ENCODE peak calls at places on chromosomes 11 and 22, in four cellular contexts. One of them, this sample, is unnamed.

GRCh38 chr22:39176067-39176621 is 23.7 kb upstream of the CBX7 start:
- DNase-seq in adrenal gland: peak; percentile 87
- DNase-seq in activated effector memory CD4-positive, alpha-beta T cell treated with anti-CD3 and anti-CD28 coated beads, Interleukin-2, amount 50 U/mL, for 16 hours: peak; percentile 55
- DNase-seq in H9: peak; percentile 88
- DNase-seq in this sample: peak; percentile 93

GRCh38 chr11:65116370-65117205 is 913 bp downstream of the ZNHIT2 start:
- DNase-seq in H9: peak; percentile 56
- DNase-seq in activated effector memory CD4-positive, alpha-beta T cell treated with anti-CD3 and anti-CD28 coated beads, Interleukin-2, amount 50 U/mL, for 16 hours: peak; percentile 88
- DNase-seq in adrenal gland: peak; percentile 81
- DNase-seq in this sample: peak; percentile 61

GRCh38 chr11:72009156-72009555 is 10.4 kb downstream of the IL18BP start:
- DNase-seq in H9: peak; percentile 31
- DNase-seq in adrenal gland: no peak
- DNase-seq in activated effector memory CD4-positive, alpha-beta T cell treated with anti-CD3 and anti-CD28 coated beads, Interleukin-2, amount 50 U/mL, for 16 hours: no peak
- DNase-seq in this sample: no peak

GRCh38 chr11:109695696-109696095 is 273.7 kb downstream of the C11orf87 start:
- DNase-seq in adrenal gland: no peak
- DNase-seq in H9: no peak
- DNase-seq in activated effector memory CD4-positive, alpha-beta T cell treated with anti-CD3 and anti-CD28 coated beads, Interleukin-2, amount 50 U/mL, for 16 hours: no peak
- DNase-seq in this sample: peak; percentile 27

GRCh38 chr11:64790205-64791095 is 12.1 kb upstream of the SF1 start:
- DNase-seq in adrenal gland: no peak
- DNase-seq in H9: no peak
- DNase-seq in activated effector memory CD4-positive, alpha-beta T cell treated with anti-CD3 and anti-CD28 coated beads, Interleukin-2, amount 50 U/mL, for 16 hours: no peak
- DNase-seq in this sample: no peak

GRCh38 chr22:19892249-19892879 is 37.7 kb upstream of the GNB1L start:
- DNase-seq in H9: no peak
- DNase-seq in activated effector memory CD4-positive, alpha-beta T cell treated with anti-CD3 and anti-CD28 coated beads, Interleukin-2, amount 50 U/mL, for 16 hours: peak; percentile 86
- DNase-seq in adrenal gland: no peak
- DNase-seq in this sample: peak; percentile 20

GRCh38 chr11:7611411-7611810 is 61.9 kb downstream of the CYB5R2 start:
- DNase-seq in activated effector memory CD4-positive, alpha-beta T cell treated with anti-CD3 and anti-CD28 coated beads, Interleukin-2, amount 50 U/mL, for 16 hours: no peak
- DNase-seq in adrenal gland: no peak
- DNase-seq in H9: no peak
- DNase-seq in this sample: no peak

GRCh38 chr11:59822989-59823566 is 12.5 kb upstream of the MRPL16 start:
- DNase-seq in adrenal gland: peak; percentile 53
- DNase-seq in H9: no peak
- DNase-seq in activated effector memory CD4-positive, alpha-beta T cell treated with anti-CD3 and anti-CD28 coated beads, Interleukin-2, amount 50 U/mL, for 16 hours: no peak
- DNase-seq in this sample: peak; percentile 62

GRCh38 chr11:71146846-71147245 is 105.5 kb downstream of the SHANK2 start:
- DNase-seq in adrenal gland: no peak
- DNase-seq in H9: no peak
- DNase-seq in activated effector memory CD4-positive, alpha-beta T cell treated with anti-CD3 and anti-CD28 coated beads, Interleukin-2, amount 50 U/mL, for 16 hours: no peak
- DNase-seq in this sample: no peak

GRCh38 chr11:12164061-12165014 is 53.9 kb downstream of the MICAL2 start:
- DNase-seq in adrenal gland: no peak
- DNase-seq in H9: no peak
- DNase-seq in activated effector memory CD4-positive, alpha-beta T cell treated with anti-CD3 and anti-CD28 coated beads, Interleukin-2, amount 50 U/mL, for 16 hours: no peak
- DNase-seq in this sample: peak; percentile 93

GRCh38 chr11:36478700-36479329 is 31.3 kb downstream of the TRAF6 start:
- DNase-seq in H9: no peak
- DNase-seq in activated effector memory CD4-positive, alpha-beta T cell treated with anti-CD3 and anti-CD28 coated beads, Interleukin-2, amount 50 U/mL, for 16 hours: peak; percentile 63
- DNase-seq in adrenal gland: peak; percentile 59
- DNase-seq in this sample: peak; percentile 66

GRCh38 chr22:46641829-46642266 is 21.7 kb downstream of the GRAMD4 start:
- DNase-seq in activated effector memory CD4-positive, alpha-beta T cell treated with anti-CD3 and anti-CD28 coated beads, Interleukin-2, amount 50 U/mL, for 16 hours: no peak
- DNase-seq in adrenal gland: no peak
- DNase-seq in H9: no peak
- DNase-seq in this sample: peak; percentile 64

GRCh38 chr11:16279524-16279923 is 76.8 kb downstream of the SOX6 start:
- DNase-seq in H9: no peak
- DNase-seq in adrenal gland: no peak
- DNase-seq in activated effector memory CD4-positive, alpha-beta T cell treated with anti-CD3 and anti-CD28 coated beads, Interleukin-2, amount 50 U/mL, for 16 hours: no peak
- DNase-seq in this sample: no peak

GRCh38 chr11:113730887-113731726 is 25.0 kb upstream of the TMPRSS5 start:
- DNase-seq in activated effector memory CD4-positive, alpha-beta T cell treated with anti-CD3 and anti-CD28 coated beads, Interleukin-2, amount 50 U/mL, for 16 hours: no peak
- DNase-seq in H9: peak; percentile 45
- DNase-seq in adrenal gland: peak; percentile 48
- DNase-seq in this sample: peak; percentile 63

GRCh38 chr11:123006860-123007542 is 25.4 kb upstream of the BSX start:
- DNase-seq in activated effector memory CD4-positive, alpha-beta T cell treated with anti-CD3 and anti-CD28 coated beads, Interleukin-2, amount 50 U/mL, for 16 hours: no peak
- DNase-seq in H9: no peak
- DNase-seq in adrenal gland: no peak
- DNase-seq in this sample: no peak

GRCh38 chr11:61956191-61957027 is 6.3 kb downstream of the BEST1 start:
- DNase-seq in H9: no peak
- DNase-seq in adrenal gland: peak; percentile 19
- DNase-seq in activated effector memory CD4-positive, alpha-beta T cell treated with anti-CD3 and anti-CD28 coated beads, Interleukin-2, amount 50 U/mL, for 16 hours: no peak
- DNase-seq in this sample: no peak

GRCh38 chr11:117827521-117828511 is 3.3 kb upstream of the FXYD2 start:
- DNase-seq in adrenal gland: peak; percentile 23
- DNase-seq in activated effector memory CD4-positive, alpha-beta T cell treated with anti-CD3 and anti-CD28 coated beads, Interleukin-2, amount 50 U/mL, for 16 hours: peak; percentile 69
- DNase-seq in H9: peak; percentile 25
- DNase-seq in this sample: no peak

GRCh38 chr22:32281092-32281491 is 25.9 kb upstream of the SLC5A4 start:
- DNase-seq in adrenal gland: no peak
- DNase-seq in H9: no peak
- DNase-seq in activated effector memory CD4-positive, alpha-beta T cell treated with anti-CD3 and anti-CD28 coated beads, Interleukin-2, amount 50 U/mL, for 16 hours: no peak
- DNase-seq in this sample: peak; percentile 56

GRCh38 chr11:78202733-78203167 is 14.0 kb downstream of the USP35 start:
- DNase-seq in H9: no peak
- DNase-seq in activated effector memory CD4-positive, alpha-beta T cell treated with anti-CD3 and anti-CD28 coated beads, Interleukin-2, amount 50 U/mL, for 16 hours: peak; percentile 77
- DNase-seq in adrenal gland: no peak
- DNase-seq in this sample: no peak

GRCh38 chr11:119323532-119324033 is 6.7 kb upstream of the MCAM start:
- DNase-seq in activated effector memory CD4-positive, alpha-beta T cell treated with anti-CD3 and anti-CD28 coated beads, Interleukin-2, amount 50 U/mL, for 16 hours: peak; percentile 91
- DNase-seq in adrenal gland: peak; percentile 90
- DNase-seq in H9: peak; percentile 82
- DNase-seq in this sample: peak; percentile 69

GRCh38 chr22:40853961-40854360 is 2.5 kb downstream of the ST13 start:
- DNase-seq in H9: no peak
- DNase-seq in activated effector memory CD4-positive, alpha-beta T cell treated with anti-CD3 and anti-CD28 coated beads, Interleukin-2, amount 50 U/mL, for 16 hours: no peak
- DNase-seq in adrenal gland: no peak
- DNase-seq in this sample: peak; percentile 19

GRCh38 chr11:61059260-61059752 is 43.0 kb upstream of the CD5 start:
- DNase-seq in H9: no peak
- DNase-seq in adrenal gland: no peak
- DNase-seq in activated effector memory CD4-positive, alpha-beta T cell treated with anti-CD3 and anti-CD28 coated beads, Interleukin-2, amount 50 U/mL, for 16 hours: peak; percentile 57
- DNase-seq in this sample: no peak

GRCh38 chr11:67392182-67392715 is 463 bp downstream of the RAD9A start:
- DNase-seq in H9: no peak
- DNase-seq in adrenal gland: no peak
- DNase-seq in activated effector memory CD4-positive, alpha-beta T cell treated with anti-CD3 and anti-CD28 coated beads, Interleukin-2, amount 50 U/mL, for 16 hours: no peak
- DNase-seq in this sample: no peak

GRCh38 chr11:77101043-77101537 is 1.6 kb upstream of the OMP start:
- DNase-seq in H9: no peak
- DNase-seq in activated effector memory CD4-positive, alpha-beta T cell treated with anti-CD3 and anti-CD28 coated beads, Interleukin-2, amount 50 U/mL, for 16 hours: no peak
- DNase-seq in adrenal gland: no peak
- DNase-seq in this sample: peak; percentile 43

GRCh38 chr11:130206141-130206540 is 46.6 kb downstream of the ST14 start:
- DNase-seq in H9: peak; percentile 22
- DNase-seq in activated effector memory CD4-positive, alpha-beta T cell treated with anti-CD3 and anti-CD28 coated beads, Interleukin-2, amount 50 U/mL, for 16 hours: peak; percentile 38
- DNase-seq in adrenal gland: no peak
- DNase-seq in this sample: no peak

GRCh38 chr22:50089231-50090140 is at the start of gene MOV10L1:
- DNase-seq in adrenal gland: no peak
- DNase-seq in activated effector memory CD4-positive, alpha-beta T cell treated with anti-CD3 and anti-CD28 coated beads, Interleukin-2, amount 50 U/mL, for 16 hours: no peak
- DNase-seq in H9: peak; percentile 70
- DNase-seq in this sample: no peak

GRCh38 chr22:44541671-44542319 is 43.8 kb upstream of the RTL6 start:
- DNase-seq in adrenal gland: no peak
- DNase-seq in H9: no peak
- DNase-seq in activated effector memory CD4-positive, alpha-beta T cell treated with anti-CD3 and anti-CD28 coated beads, Interleukin-2, amount 50 U/mL, for 16 hours: peak; percentile 47
- DNase-seq in this sample: no peak

GRCh38 chr11:134452026-134452848 is 40.2 kb upstream of the B3GAT1 start:
- DNase-seq in adrenal gland: no peak
- DNase-seq in activated effector memory CD4-positive, alpha-beta T cell treated with anti-CD3 and anti-CD28 coated beads, Interleukin-2, amount 50 U/mL, for 16 hours: no peak
- DNase-seq in H9: no peak
- DNase-seq in this sample: no peak

GRCh38 chr22:31313366-31314147 is 21.3 kb upstream of the PIK3IP1 start:
- DNase-seq in activated effector memory CD4-positive, alpha-beta T cell treated with anti-CD3 and anti-CD28 coated beads, Interleukin-2, amount 50 U/mL, for 16 hours: peak; percentile 86
- DNase-seq in H9: peak; percentile 77
- DNase-seq in adrenal gland: peak; percentile 92
- DNase-seq in this sample: peak; percentile 62

GRCh38 chr11:10204021-10204420 is 90.0 kb downstream of the SBF2 start:
- DNase-seq in activated effector memory CD4-positive, alpha-beta T cell treated with anti-CD3 and anti-CD28 coated beads, Interleukin-2, amount 50 U/mL, for 16 hours: no peak
- DNase-seq in H9: no peak
- DNase-seq in adrenal gland: no peak
- DNase-seq in this sample: no peak

GRCh38 chr11:47961383-47961782 is 19.0 kb upstream of the PTPRJ start:
- DNase-seq in H9: peak; percentile 54
- DNase-seq in activated effector memory CD4-positive, alpha-beta T cell treated with anti-CD3 and anti-CD28 coated beads, Interleukin-2, amount 50 U/mL, for 16 hours: no peak
- DNase-seq in adrenal gland: no peak
- DNase-seq in this sample: no peak

GRCh38 chr22:33710326-33710725 is 209.9 kb downstream of the LARGE1 start:
- DNase-seq in activated effector memory CD4-positive, alpha-beta T cell treated with anti-CD3 and anti-CD28 coated beads, Interleukin-2, amount 50 U/mL, for 16 hours: no peak
- DNase-seq in adrenal gland: no peak
- DNase-seq in H9: no peak
- DNase-seq in this sample: peak; percentile 2

GRCh38 chr22:30002861-30003489 is 77.3 kb upstream of the HORMAD2 start:
- DNase-seq in adrenal gland: no peak
- DNase-seq in H9: no peak
- DNase-seq in activated effector memory CD4-positive, alpha-beta T cell treated with anti-CD3 and anti-CD28 coated beads, Interleukin-2, amount 50 U/mL, for 16 hours: no peak
- DNase-seq in this sample: no peak

GRCh38 chr22:20012741-20013331 is 3.8 kb downstream of the ARVCF start:
- DNase-seq in activated effector memory CD4-positive, alpha-beta T cell treated with anti-CD3 and anti-CD28 coated beads, Interleukin-2, amount 50 U/mL, for 16 hours: no peak
- DNase-seq in H9: no peak
- DNase-seq in adrenal gland: no peak
- DNase-seq in this sample: no peak

GRCh38 chr11:9760180-9760550 is 96.3 kb downstream of the SWAP70 start:
- DNase-seq in adrenal gland: peak; percentile 74
- DNase-seq in H9: no peak
- DNase-seq in activated effector memory CD4-positive, alpha-beta T cell treated with anti-CD3 and anti-CD28 coated beads, Interleukin-2, amount 50 U/mL, for 16 hours: no peak
- DNase-seq in this sample: peak; percentile 94

GRCh38 chr11:86735462-86736302 is 63.3 kb upstream of the ME3 start:
- DNase-seq in adrenal gland: no peak
- DNase-seq in activated effector memory CD4-positive, alpha-beta T cell treated with anti-CD3 and anti-CD28 coated beads, Interleukin-2, amount 50 U/mL, for 16 hours: no peak
- DNase-seq in H9: no peak
- DNase-seq in this sample: peak; percentile 91